ENCODE peak calls at places on chromosomes 2 and 18, in eight cellular contexts. R is NCI-H345, C is SK-MEL-5, T is cardiac septum, J is NCI-H2029, Q is stromal cell of bone marrow, D is kidney tubule cell, W is iPS-NIHi11. B is an unnamed sample.

GRCh38 chr2:28134262-28134812 is 243.8 kb downstream of the BABAM2 start:
- DNase-seq in R (no peak), J (no peak), Q (no peak), C (no peak), T (no peak), D (peak), W (no peak), B (peak)

GRCh38 chr2:136001147-136001546 is 15.7 kb upstream of the DARS1 start:
- DNase-seq in T (no peak), C (no peak), D (no peak), Q (no peak), R (no peak), W (no peak), J (no peak), B (no peak)

GRCh38 chr2:151280276-151280675 is 9.2 kb downstream of the NMI start:
- DNase-seq in C (no peak), R (no peak), J (no peak), T (no peak), D (no peak), Q (peak), W (no peak), B (no peak)

GRCh38 chr18:3675446-3675845 is 225.5 kb downstream of the TGIF1 start:
- DNase-seq in C (no peak), T (no peak), D (peak), R (no peak), W (no peak), Q (no peak), J (no peak), B (no peak)

GRCh38 chr18:14930576-14930975 is 182.6 kb downstream of the ANKRD30B start:
- DNase-seq in J (no peak), W (no peak), R (no peak), Q (no peak), T (no peak), D (no peak), C (no peak), B (no peak)

GRCh38 chr2:77005522-77005921 is 516.7 kb downstream of the LRRTM4 start:
- DNase-seq in D (peak), T (no peak), C (no peak), Q (no peak), R (no peak), J (no peak), W (no peak), B (no peak)

GRCh38 chr2:86027913-86028762 is 77.5 kb downstream of the POLR1A start:
- DNase-seq in R (no peak), C (no peak), W (no peak), T (peak), D (no peak), Q (no peak), J (no peak), B (no peak)

GRCh38 chr2:36753706-36754221 is 57.3 kb downstream of the VIT start:
- DNase-seq in T (no peak), C (no peak), J (no peak), Q (no peak), W (peak), R (no peak), D (peak), B (no peak)

GRCh38 chr2:44547713-44548112 is 186.0 kb downstream of the CAMKMT start:
- DNase-seq in W (no peak), J (no peak), T (no peak), Q (no peak), D (no peak), C (no peak), R (peak), B (no peak)

GRCh38 chr2:195662138-195662537 is 5.1 kb downstream of the SLC39A10 start:
- DNase-seq in D (peak), C (no peak), J (no peak), T (no peak), R (no peak), W (no peak), Q (no peak), B (no peak)

GRCh38 chr18:55343396-55344073 is 244.5 kb downstream of the TCF4 start:
- DNase-seq in Q (no peak), T (no peak), C (peak), R (no peak), D (peak), J (no peak), W (no peak), B (no peak)

GRCh38 chr2:113791697-113792590 is 35.5 kb upstream of the SLC35F5 start:
- DNase-seq in W (no peak), C (peak), Q (no peak), T (no peak), D (peak), J (no peak), R (no peak), B (no peak)

GRCh38 chr2:70503896-70504295 is 49.7 kb downstream of the TGFA start:
- DNase-seq in W (no peak), T (no peak), Q (no peak), D (no peak), R (no peak), C (no peak), J (no peak), B (no peak)

GRCh38 chr2:201233192-201234166 is 26.9 kb upstream of the CASP8 start:
- DNase-seq in Q (no peak), D (peak), R (peak), J (peak), T (peak), C (peak), W (peak), B (peak)

GRCh38 chr2:233240897-233241296 is 10.6 kb upstream of the ATG16L1 start:
- DNase-seq in R (no peak), C (no peak), J (no peak), D (peak), Q (no peak), W (no peak), T (no peak), B (no peak)

GRCh38 chr18:59639821-59640220 is 57.4 kb downstream of the CCBE1 start:
- DNase-seq in C (no peak), J (no peak), R (no peak), Q (no peak), D (no peak), W (no peak), T (no peak), B (no peak)

GRCh38 chr2:14126846-14127245 is 505.7 kb upstream of the LRATD1 start:
- DNase-seq in T (no peak), C (no peak), Q (no peak), D (no peak), J (no peak), R (no peak), W (no peak), B (no peak)

GRCh38 chr2:171522804-171523338 is 597 bp downstream of the CYBRD1 start:
- DNase-seq in C (no peak), T (peak), J (no peak), W (peak), D (peak), Q (no peak), R (no peak), B (peak)

GRCh38 chr2:120979921-120980320 is 244.3 kb downstream of the GLI2 start:
- DNase-seq in J (no peak), C (no peak), R (no peak), Q (no peak), D (no peak), W (no peak), T (no peak), B (no peak)

GRCh38 chr2:83873110-83873509 is 586.0 kb downstream of the SUCLG1 start:
- DNase-seq in C (no peak), W (no peak), D (no peak), Q (no peak), J (no peak), R (no peak), T (no peak), B (no peak)

B was measured in ureter.